ENCODE peak calls at places on chromosome 19, in five cellular contexts. H is SW 1271, Z is COR-L47, E is G401, B is T-helper 9 cell. I is an unnamed sample.
A peak's percentile ranks its signal among the peaks of the same experiment; 100 is the strongest.

GRCh38 chr19:6238256-6238642 is 41.5 kb downstream of the MLLT1 start:
- DNase-seq in H (no peak), Z (no peak), E (no peak), B (no peak), I (no peak)

GRCh38 chr19:34936184-34936583 is 9.5 kb downstream of the ZNF30 start:
- DNase-seq in H (no peak), Z (no peak), E (no peak), B (no peak), I (no peak)

GRCh38 chr19:30092721-30093569 is 150.9 kb downstream of the URI1 start:
- DNase-seq in H (no peak), Z (no peak), E (no peak), B (no peak), I (no peak)

GRCh38 chr19:11138659-11139526 is 16.7 kb downstream of the SPC24 start:
- DNase-seq in H (peak; percentile 50), Z (no peak), E (no peak), B (no peak), I (peak; percentile 43)

GRCh38 chr19:15307169-15307568 is 25.2 kb downstream of the BRD4 start:
- DNase-seq in H (no peak), Z (no peak), E (no peak), B (no peak), I (no peak)

GRCh38 chr19:752652-753517 is 2.0 kb downstream of the MISP start:
- DNase-seq in H (peak; percentile 63), Z (peak; percentile 46), E (no peak), B (no peak), I (no peak)

GRCh38 chr19:3367572-3368440 is 1.4 kb downstream of the NFIC start:
- DNase-seq in H (no peak), Z (no peak), E (peak; percentile 37), B (no peak), I (no peak)

GRCh38 chr19:5948697-5949564 is 29.0 kb downstream of the RANBP3 start:
- DNase-seq in H (no peak), Z (no peak), E (peak; percentile 70), B (no peak), I (no peak)

GRCh38 chr19:14497347-14497921 is 1.5 kb upstream of the GIPC1 start:
- DNase-seq in H (no peak), Z (no peak), E (no peak), B (no peak), I (no peak)

GRCh38 chr19:5805465-5806132 is 732 bp downstream of the NRTN start:
- DNase-seq in H (no peak), Z (peak; percentile 79), E (peak; percentile 35), B (peak; percentile 63), I (peak; percentile 86)

GRCh38 chr19:34365463-34366401 is 736 bp downstream of the GPI start:
- DNase-seq in H (no peak), Z (no peak), E (peak; percentile 69), B (no peak), I (peak; percentile 22)

GRCh38 chr19:57566396-57567256 is 7.0 kb upstream of the ZNF550 start:
- DNase-seq in H (no peak), Z (peak; percentile 18), E (no peak), B (no peak), I (peak; percentile 41)

GRCh38 chr19:6236310-6237291 is 43.2 kb downstream of the MLLT1 start:
- DNase-seq in H (no peak), Z (no peak), E (peak; percentile 91), B (no peak), I (no peak)

GRCh38 chr19:3450796-3451411 is 29.4 kb downstream of the SMIM24 start:
- DNase-seq in H (peak; percentile 97), Z (no peak), E (peak; percentile 52), B (no peak), I (peak; percentile 63)

GRCh38 chr19:5914946-5915781 is 1.1 kb downstream of the CAPS start:
- DNase-seq in H (no peak), Z (no peak), E (no peak), B (no peak), I (no peak)

GRCh38 chr19:2049741-2050348 is 1.2 kb downstream of the MKNK2 start:
- DNase-seq in H (no peak), Z (peak; percentile 28), E (peak; percentile 85), B (peak; percentile 46), I (peak; percentile 81)

GRCh38 chr19:4197228-4197624 is 14.7 kb downstream of the ANKRD24 start:
- DNase-seq in H (no peak), Z (no peak), E (no peak), B (no peak), I (no peak)

GRCh38 chr19:41324231-41324702 is 14.3 kb downstream of the CCDC97 start:
- DNase-seq in H (no peak), Z (no peak), E (no peak), B (no peak), I (no peak)

GRCh38 chr19:41249707-41250423 is 14.3 kb upstream of the HNRNPUL1 start:
- DNase-seq in H (no peak), Z (no peak), E (no peak), B (no peak), I (no peak)

GRCh38 chr19:37506387-37507166 is at the start of gene ZNF793:
- DNase-seq in H (peak; percentile 22), Z (peak; percentile 80), E (peak; percentile 93), B (peak; percentile 59), I (peak; percentile 63)

GRCh38 chr19:28815257-28815656 is 397.7 kb downstream of the UQCRFS1 start:
- DNase-seq in H (no peak), Z (no peak), E (no peak), B (no peak), I (no peak)

I was measured in RPMI8226.